ENCODE peak calls at places on chromosomes 5 and 9, in four cellular contexts. I is GM12878, B is IMR-90, V is HCT116. H is an unnamed sample.

GRCh38 chr5:3836528-3836927 is 240.9 kb downstream of the IRX1 start:
- DNase-seq in I (no peak), V (no peak), B (no peak), H (no peak)

GRCh38 chr5:91016954-91017690 is 366.0 kb downstream of the ARRDC3 start:
- DNase-seq in B (peak; percentile 70), I (no peak), V (no peak), H (no peak)

GRCh38 chr5:67465556-67466206 is 269.1 kb upstream of the CD180 start:
- DNase-seq in B (no peak), V (no peak), I (peak; percentile 32), H (no peak)

GRCh38 chr5:76642390-76643040 is 19.3 kb upstream of the F2RL2 start:
- DNase-seq in B (peak; percentile 49), I (no peak), V (no peak), H (no peak)

GRCh38 chr9:134240371-134240770 is 76.0 kb upstream of the RNU6ATAC start:
- DNase-seq in I (no peak), V (no peak), B (no peak), H (no peak)

GRCh38 chr5:36459191-36460135 is 146.9 kb upstream of the SLC1A3 start:
- DNase-seq in I (peak; percentile 4), B (no peak), V (peak; percentile 18), H (no peak)

GRCh38 chr5:15249152-15249551 is 250.8 kb upstream of the FBXL7 start:
- DNase-seq in I (no peak), V (no peak), B (peak; percentile 84), H (no peak)

GRCh38 chr5:173456751-173457171 is 128.5 kb upstream of the STC2 start:
- DNase-seq in B (peak; percentile 81), V (no peak), I (no peak), H (no peak)

GRCh38 chr5:135833961-135834638 is 363 bp upstream of the SLC25A48 start:
- DNase-seq in B (no peak), I (no peak), V (no peak), H (peak; percentile 51)

GRCh38 chr9:21461377-21461776 is 20.7 kb downstream of the IFNE start:
- DNase-seq in I (no peak), B (no peak), V (no peak), H (no peak)

GRCh38 chr9:21470126-21470525 is 12.0 kb downstream of the IFNE start:
- DNase-seq in B (no peak), I (no peak), V (no peak), H (no peak)

GRCh38 chr9:21465138-21465537 is 17.0 kb downstream of the IFNE start:
- DNase-seq in V (no peak), B (no peak), I (no peak), H (no peak)

DNA sequence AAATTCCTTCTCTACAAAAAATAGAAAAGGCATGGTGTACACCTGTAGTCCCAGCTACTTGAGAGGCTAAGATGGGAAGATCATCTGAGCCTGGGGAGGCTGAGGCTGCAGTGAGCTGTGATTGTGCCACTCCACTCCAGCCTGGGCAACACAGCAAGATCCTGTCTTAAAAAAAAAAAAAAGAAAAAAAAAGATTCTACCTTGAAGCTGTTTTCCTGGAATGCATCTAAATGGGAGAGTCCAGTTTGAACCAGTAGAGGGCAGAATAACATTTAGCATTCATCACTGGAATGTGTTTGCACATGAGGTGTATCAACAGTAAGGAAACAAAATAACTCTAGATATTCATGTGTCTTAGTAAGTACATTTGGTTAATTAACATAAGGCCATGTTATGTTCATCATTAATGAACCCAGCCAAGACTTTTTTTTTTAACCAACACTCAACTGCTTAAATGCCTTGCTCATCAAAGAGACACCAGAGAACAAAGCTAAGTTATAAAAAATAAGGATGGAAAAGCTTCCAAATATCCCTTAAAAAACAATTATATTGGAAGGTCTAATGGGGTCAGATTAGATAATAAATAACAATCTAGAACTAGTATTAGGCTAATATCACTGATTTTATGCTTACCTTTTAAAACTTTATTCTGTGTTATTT is 16.1 kb downstream of the IFNE start:
- DNase-seq in V (peak; percentile 61), B (peak; percentile 68), I (no peak), H (no peak)
- TF ChIP-seq CTCF in V (peak; percentile 71), B (peak; percentile 83), I (peak; percentile 66), H (peak; percentile 56)

GRCh38 chr5:149271717-149272558 is at the start of gene AFAP1L1:
- DNase-seq in B (peak; percentile 46), V (peak; percentile 23), I (no peak), H (peak; percentile 65)
- TF ChIP-seq POLR2A in B (no peak), V (no peak), I (no peak), H (no peak)

DNA sequence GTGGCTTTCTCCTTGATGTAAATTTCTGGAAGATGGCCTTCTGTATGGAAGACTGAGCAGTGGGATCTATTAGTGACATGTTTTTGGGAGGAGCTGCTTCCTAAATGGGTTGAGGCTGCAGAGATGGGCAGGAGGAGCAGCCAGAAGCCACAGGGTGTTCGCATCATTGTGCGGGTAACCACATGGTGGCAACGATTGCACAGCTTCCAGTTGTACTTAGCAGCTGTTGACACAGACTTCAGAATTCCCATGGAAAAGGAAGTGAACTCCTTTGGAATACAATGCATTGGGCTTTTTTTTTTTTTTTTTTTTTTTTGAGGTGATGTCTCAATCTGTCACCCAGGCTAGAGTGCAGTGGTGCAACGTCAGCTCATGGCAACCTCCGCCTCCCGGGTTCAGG is 297.3 kb downstream of the NR3C1 start:
- DNase-seq in V (no peak), I (no peak), B (peak; percentile 77), H (peak; percentile 50)
- TF ChIP-seq CTCF in V (peak; percentile 49), I (no peak), B (peak; percentile 46), H (peak; percentile 17)

GRCh38 chr5:139401546-139401945 is 2.3 kb downstream of the SPATA24 start:
- DNase-seq in B (no peak), V (no peak), I (no peak), H (no peak)

GRCh38 chr5:139403418-139403786 is 487 bp downstream of the SPATA24 start:
- DNase-seq in B (no peak), V (no peak), I (no peak), H (no peak)

GRCh38 chr5:139404484-139404840 is 573 bp upstream of the SPATA24 start:
- DNase-seq in I (no peak), V (no peak), B (no peak), H (no peak)

GRCh38 chr5:139402561-139403158 is 1.2 kb downstream of the SPATA24 start:
- DNase-seq in B (no peak), V (peak; percentile 19), I (no peak), H (no peak)

GRCh38 chr5:139403787-139404483 is at the start of gene SPATA24:
- DNase-seq in I (peak; percentile 95), V (peak; percentile 88), B (peak; percentile 96), H (peak; percentile 98)
- TF ChIP-seq POLR2A in I (peak; percentile 78), V (no peak), B (peak; percentile 73), H (peak; percentile 28)

GRCh38 chr5:157917909-157918809 is 59.2 kb upstream of the CLINT1 start:
- DNase-seq in B (peak; percentile 75), V (peak; percentile 66), I (no peak), H (peak; percentile 89)
- TF ChIP-seq CTCF in B (peak; percentile 61), V (peak; percentile 81), I (peak; percentile 71), H (peak; percentile 59)

GRCh38 chr9:83059417-83059816 is 3.5 kb downstream of the RASEF start:
- DNase-seq in V (no peak), I (no peak), B (no peak), H (no peak)

GRCh38 chr9:83060557-83060956 is 2.4 kb downstream of the RASEF start:
- DNase-seq in I (no peak), V (no peak), B (no peak), H (no peak)

GRCh38 chr9:83062653-83063527 is at the start of gene RASEF:
- DNase-seq in I (no peak), V (no peak), B (no peak), H (no peak)

GRCh38 chr9:83061036-83061435 is 1.9 kb downstream of the RASEF start:
- DNase-seq in I (no peak), V (no peak), B (peak; percentile 6), H (no peak)

GRCh38 chr9:83062011-83062652 is 810 bp downstream of the RASEF start:
- DNase-seq in V (no peak), I (no peak), B (peak; percentile 18), H (no peak)
- TF ChIP-seq POLR2A in V (no peak), I (no peak), B (no peak), H (no peak)

GRCh38 chr5:123665822-123666371 is 153.9 kb downstream of the CSNK1G3 start:
- DNase-seq in I (no peak), B (no peak), V (peak; percentile 13), H (no peak)
- TF ChIP-seq CTCF in I (no peak), B (no peak), V (peak; percentile 28), H (no peak)

GRCh38 chr5:144170276-144171024 is at the start of the genes KCTD16 and YIPF5:
- DNase-seq in I (peak; percentile 96), V (peak; percentile 92), B (peak; percentile 96), H (peak; percentile 95)
- TF ChIP-seq POLR2A in I (peak; percentile 88), V (peak; percentile 84), B (peak; percentile 93), H (no peak)

GRCh38 chr9:114341152-114341830 is 11.6 kb downstream of the ORM2 start:
- DNase-seq in B (no peak), I (no peak), V (no peak), H (no peak)

GRCh38 chr9:114336699-114337395 is 7.2 kb downstream of the ORM2 start:
- DNase-seq in B (no peak), V (no peak), I (no peak), H (no peak)

GRCh38 chr9:114338187-114338586 is 8.5 kb downstream of the ORM2 start:
- DNase-seq in I (no peak), B (no peak), V (no peak), H (no peak)

GRCh38 chr9:114341991-114342390 is 12.3 kb downstream of the ORM2 start:
- DNase-seq in V (no peak), I (no peak), B (no peak), H (no peak)

DNA sequence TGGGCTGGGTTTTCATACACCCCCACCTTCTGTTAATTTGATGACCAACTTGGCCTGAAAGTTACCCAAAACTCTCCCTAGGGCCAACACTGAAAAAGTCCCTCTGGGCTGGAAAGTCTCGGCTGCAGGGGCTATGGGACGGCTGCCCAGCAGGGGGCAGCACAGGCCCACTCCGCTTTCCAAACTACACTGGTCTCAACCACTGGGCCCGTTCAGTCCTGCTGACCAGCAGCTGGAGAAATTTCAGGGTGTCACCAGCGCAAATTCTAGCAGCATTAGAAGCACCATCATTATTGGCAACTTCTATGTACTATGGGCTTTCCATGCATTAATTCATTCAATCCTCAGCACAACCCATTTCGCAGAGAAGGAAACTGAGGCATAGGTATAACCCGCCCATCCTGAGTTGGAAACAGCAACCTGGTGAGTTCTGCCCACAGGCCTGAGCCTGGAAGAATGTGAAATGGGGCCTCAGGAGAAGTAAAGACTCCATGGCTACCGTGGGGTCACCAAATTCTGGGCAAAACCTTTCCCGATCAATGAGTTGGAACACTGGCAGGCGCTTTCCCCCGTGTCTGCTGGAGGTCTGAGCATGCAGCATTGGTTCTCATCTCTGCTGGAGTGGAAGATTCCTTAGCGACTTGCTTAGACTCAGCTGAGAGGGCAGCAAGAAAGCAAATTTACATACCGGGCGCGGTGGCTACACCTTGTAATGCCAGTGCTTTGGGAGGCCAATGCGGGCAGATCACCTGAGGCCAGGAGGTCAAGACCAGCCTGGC is 9.7 kb downstream of the ORM2 start:
- DNase-seq in B (peak; percentile 47), I (peak; percentile 46), V (no peak), H (peak; percentile 65)
- TF ChIP-seq CTCF in B (peak; percentile 88), I (peak; percentile 96), V (peak; percentile 42), H (peak; percentile 79)